ENCODE peak calls at places on chromosomes 12 and 14, in seven cellular contexts. Z is astrocyte; A is stimulated activated CD8-positive, alpha-beta memory T cell treated with anti-CD3 and anti-CD28 coated beads, Interleukin-2, amount 100 ng/mL, for 1 hour; H is AG08395; Y is AG04449; V is lower leg skin; X is HFF-Myc. S is an unnamed sample.

GRCh38 chr12:47223848-47224213 is 144.1 kb upstream of the AMIGO2 start:
- DNase-seq in Z (peak), A (no peak), H (no peak), Y (no peak), V (no peak), X (no peak), S (no peak)

GRCh38 chr12:31959701-31960391 is 631 bp downstream of the RESF1 start:
- DNase-seq in Z (peak), A (peak), H (peak), Y (no peak), V (peak), X (no peak), S (peak)

GRCh38 chr12:47707905-47708543 is 2.2 kb upstream of the RPAP3 start:
- DNase-seq in Z (no peak), A (no peak), H (no peak), Y (no peak), V (no peak), X (no peak), S (no peak)

GRCh38 chr14:73783107-73783727 is 68.4 kb upstream of the PTGR2 start:
- DNase-seq in Z (no peak), A (no peak), H (no peak), Y (no peak), V (no peak), X (no peak), S (no peak)

GRCh38 chr14:38158468-38158867 is 49.2 kb upstream of the SSTR1 start:
- DNase-seq in Z (no peak), A (no peak), H (no peak), Y (no peak), V (no peak), X (no peak), S (no peak)

GRCh38 chr14:71497645-71498086 is 434.6 kb upstream of the RGS6 start:
- DNase-seq in Z (peak), A (no peak), H (no peak), Y (no peak), V (no peak), X (no peak), S (no peak)

GRCh38 chr14:73634333-73634833 is 10.4 kb upstream of the DNAL1 start:
- DNase-seq in Z (no peak), A (no peak), H (no peak), Y (no peak), V (no peak), X (no peak), S (no peak)

GRCh38 chr12:107492393-107493134 is 193.0 kb upstream of the PWP1 start:
- DNase-seq in Z (no peak), A (no peak), H (no peak), Y (no peak), V (peak), X (no peak), S (no peak)

GRCh38 chr14:34368115-34368970 is 93.7 kb downstream of the SPTSSA start:
- DNase-seq in Z (peak), A (no peak), H (peak), Y (no peak), V (no peak), X (no peak), S (no peak)

GRCh38 chr12:15608931-15609330 is 180.3 kb downstream of the EPS8 start:
- DNase-seq in Z (peak), A (no peak), H (no peak), Y (no peak), V (no peak), X (no peak), S (no peak)

GRCh38 chr14:75443203-75443969 is 15.6 kb downstream of the JDP2 start:
- DNase-seq in Z (peak), A (no peak), H (no peak), Y (no peak), V (no peak), X (no peak), S (no peak)

GRCh38 chr14:85584481-85584880 is 54.5 kb downstream of the FLRT2 start:
- DNase-seq in Z (no peak), A (no peak), H (no peak), Y (no peak), V (no peak), X (no peak), S (no peak)

GRCh38 chr14:93086441-93087055 is 29.2 kb downstream of the ITPK1 start:
- DNase-seq in Z (no peak), A (no peak), H (no peak), Y (no peak), V (no peak), X (no peak), S (no peak)

GRCh38 chr12:65962921-65963883 is 138.9 kb downstream of the HMGA2 start:
- DNase-seq in Z (peak), A (no peak), H (no peak), Y (no peak), V (no peak), X (no peak), S (no peak)

GRCh38 chr14:32611752-32612151 is 282.7 kb downstream of the AKAP6 start:
- DNase-seq in Z (peak), A (no peak), H (peak), Y (peak), V (no peak), X (no peak), S (no peak)

GRCh38 chr12:71195338-71195896 is 37.6 kb upstream of the TSPAN8 start:
- DNase-seq in Z (no peak), A (no peak), H (no peak), Y (no peak), V (no peak), X (no peak), S (no peak)

GRCh38 chr14:76784881-76785280 is 23.6 kb downstream of the VASH1 start:
- DNase-seq in Z (peak), A (peak), H (peak), Y (no peak), V (peak), X (peak), S (peak)

GRCh38 chr14:22939684-22940083 is 10.5 kb upstream of the PRMT5 start:
- DNase-seq in Z (peak), A (no peak), H (no peak), Y (no peak), V (no peak), X (no peak), S (no peak)

GRCh38 chr12:111408686-111409402 is 3.1 kb downstream of the SH2B3 start:
- DNase-seq in Z (no peak), A (no peak), H (no peak), Y (no peak), V (no peak), X (no peak), S (no peak)

GRCh38 chr14:20546877-20547276 is 14.0 kb downstream of the RNASE9 start:
- DNase-seq in Z (no peak), A (no peak), H (no peak), Y (no peak), V (no peak), X (no peak), S (no peak)

GRCh38 chr12:87820524-87821194 is 208.5 kb downstream of the C12orf50 start:
- DNase-seq in Z (peak), A (no peak), H (no peak), Y (no peak), V (no peak), X (no peak), S (no peak)

GRCh38 chr14:105422695-105423487 is 3.3 kb downstream of the MTA1 start:
- DNase-seq in Z (no peak), A (no peak), H (no peak), Y (no peak), V (peak), X (no peak), S (no peak)

GRCh38 chr12:108542320-108542719 is 18.7 kb downstream of the SART3 start:
- DNase-seq in Z (no peak), A (no peak), H (no peak), Y (no peak), V (no peak), X (no peak), S (no peak)

GRCh38 chr12:57276935-57277563 is 26.1 kb upstream of the STAC3 start:
- DNase-seq in Z (no peak), A (no peak), H (peak), Y (no peak), V (no peak), X (no peak), S (no peak)

GRCh38 chr12:51836012-51836832 is 12.3 kb downstream of the FIGNL2 start:
- DNase-seq in Z (no peak), A (no peak), H (no peak), Y (no peak), V (no peak), X (no peak), S (no peak)

GRCh38 chr12:93135286-93136239 is 206.5 kb upstream of the EEA1 start:
- DNase-seq in Z (no peak), A (no peak), H (no peak), Y (no peak), V (no peak), X (peak), S (peak)

GRCh38 chr14:104968541-104969401 is 9.4 kb downstream of the AHNAK2 start:
- DNase-seq in Z (peak), A (no peak), H (no peak), Y (no peak), V (peak), X (no peak), S (no peak)

GRCh38 chr14:105767315-105767714 is 240.9 kb downstream of the TMEM121 start:
- DNase-seq in Z (no peak), A (no peak), H (no peak), Y (no peak), V (no peak), X (no peak), S (no peak)

GRCh38 chr12:1848146-1848545 is 27.8 kb downstream of the LRTM2 start:
- DNase-seq in Z (no peak), A (no peak), H (no peak), Y (no peak), V (peak), X (no peak), S (no peak)

GRCh38 chr12:59929091-59929490 is 333.3 kb downstream of the SLC16A7 start:
- DNase-seq in Z (peak), A (no peak), H (peak), Y (peak), V (no peak), X (no peak), S (no peak)

GRCh38 chr14:75049136-75049535 is 2.1 kb downstream of the MLH3 start:
- DNase-seq in Z (no peak), A (no peak), H (no peak), Y (no peak), V (no peak), X (no peak), S (no peak)

S was measured in brain pericyte.